ENCODE peak calls at places on chromosomes 3 and 15, in nine cellular contexts. L, N, B, T, H, C, Y, I and Z are unnamed samples.

GRCh38 chr3:121998030-121998580 is 23.9 kb downstream of the ILDR1 start:
- DNase-seq in H (peak; percentile 53), C (no peak), Y (no peak), I (peak; percentile 40), N (peak; percentile 14), B (no peak), L (peak; percentile 16), T (no peak), Z (peak; percentile 41)

GRCh38 chr15:30882861-30883433 is 20.8 kb upstream of the FAN1 start:
- DNase-seq in I (no peak), B (no peak), H (no peak), L (no peak), C (peak; percentile 39), Y (no peak), N (no peak), T (no peak), Z (no peak)

GRCh38 chr3:189636048-189636447 is 4.9 kb downstream of the TP63 start:
- DNase-seq in C (no peak), I (no peak), B (no peak), N (no peak), T (no peak), H (no peak), Y (no peak), L (no peak), Z (no peak)

GRCh38 chr3:195544634-195545033 is 1.5 kb upstream of the PPP1R2 start:
- DNase-seq in C (no peak), N (no peak), H (no peak), Y (no peak), I (no peak), T (no peak), B (no peak), L (peak; percentile 81), Z (no peak)

GRCh38 chr3:141401584-141402475 is 33.5 kb downstream of the ZBTB38 start:
- DNase-seq in H (peak; percentile 73), C (peak; percentile 40), I (no peak), B (no peak), Y (peak; percentile 79), N (peak; percentile 56), L (peak; percentile 48), T (peak; percentile 41), Z (no peak)

GRCh38 chr15:51751687-51752683 is 588 bp downstream of the TMOD2 start:
- DNase-seq in L (no peak), T (peak; percentile 43), N (peak; percentile 39), I (no peak), H (peak; percentile 48), C (no peak), Y (peak; percentile 47), B (no peak), Z (no peak)

GRCh38 chr3:116927918-116928317 is 218.3 kb downstream of the TUSC7 start:
- DNase-seq in Y (no peak), T (no peak), L (no peak), C (no peak), B (no peak), H (no peak), N (no peak), I (no peak), Z (no peak)

GRCh38 chr3:169227911-169228310 is 435.6 kb downstream of the MECOM start:
- DNase-seq in L (peak; percentile 94), B (no peak), H (no peak), T (no peak), N (no peak), Y (no peak), C (no peak), I (no peak), Z (peak; percentile 59)

GRCh38 chr3:101195951-101196713 is 124.2 kb downstream of the IMPG2 start:
- DNase-seq in C (no peak), B (no peak), N (peak; percentile 66), I (peak; percentile 52), L (peak; percentile 82), H (peak; percentile 72), Y (no peak), T (peak; percentile 50), Z (peak; percentile 68)

GRCh38 chr3:52479037-52479875 is 15.9 kb upstream of the STAB1 start:
- DNase-seq in T (no peak), H (no peak), N (no peak), B (no peak), I (no peak), C (peak; percentile 10), L (no peak), Y (no peak), Z (no peak)

GRCh38 chr3:102526865-102527264 is 92.0 kb downstream of the ZPLD1 start:
- DNase-seq in C (no peak), T (no peak), L (no peak), B (no peak), H (no peak), I (no peak), Y (no peak), N (no peak), Z (no peak)

GRCh38 chr3:102528727-102529126 is 93.9 kb downstream of the ZPLD1 start:
- DNase-seq in I (no peak), Y (no peak), H (no peak), N (no peak), L (no peak), T (no peak), B (no peak), C (no peak), Z (no peak)

GRCh38 chr3:102530443-102531195 is 95.8 kb downstream of the ZPLD1 start:
- DNase-seq in Y (no peak), B (no peak), T (peak; percentile 31), I (peak; percentile 7), H (peak; percentile 16), L (no peak), C (no peak), N (peak; percentile 19), Z (peak; percentile 12)

GRCh38 chr3:102531686-102532085 is 96.9 kb downstream of the ZPLD1 start:
- DNase-seq in N (no peak), I (no peak), L (no peak), B (no peak), T (peak; percentile 4), C (no peak), Y (no peak), H (no peak), Z (no peak)

DNA sequence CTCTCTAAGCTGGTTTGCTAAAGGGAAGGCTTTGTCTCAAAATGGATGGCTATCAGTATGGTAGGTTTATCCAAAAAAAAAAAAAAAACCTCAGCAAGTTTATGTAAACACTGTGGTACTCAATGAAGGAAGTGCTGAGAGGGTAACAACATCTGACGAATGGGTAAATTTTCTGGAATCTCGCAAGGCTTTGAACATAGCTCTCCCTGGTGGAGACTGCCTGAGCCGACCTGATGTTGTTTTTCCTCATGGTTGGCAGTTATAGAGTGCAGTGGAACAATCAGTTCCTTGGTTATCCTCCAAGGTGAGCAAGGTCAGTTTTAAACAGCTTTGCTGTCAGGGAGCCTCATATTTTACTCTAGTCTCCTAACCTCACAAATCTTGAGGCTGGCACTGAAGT is 94.6 kb downstream of the ZPLD1 start:
- DNase-seq in B (no peak), H (peak; percentile 34), C (no peak), Y (no peak), N (peak; percentile 32), T (peak; percentile 15), L (peak; percentile 26), I (no peak), Z (no peak)
- TF ChIP-seq CTCF in B (no peak), H (peak; percentile 48), C (no peak), Y (no peak), N (peak; percentile 35), T (no peak), L (peak; percentile 48), I (peak; percentile 68), Z (peak; percentile 50)

GRCh38 chr3:127105996-127106855 is 86.7 kb upstream of the PRR23E start:
- DNase-seq in B (no peak), I (no peak), C (no peak), H (no peak), Y (no peak), T (no peak), N (no peak), L (no peak), Z (no peak)

GRCh38 chr3:127107491-127108375 is 85.2 kb upstream of the PRR23E start:
- DNase-seq in C (no peak), T (no peak), H (no peak), B (no peak), N (no peak), Y (no peak), I (no peak), L (no peak), Z (no peak)

GRCh38 chr3:127107002-127107401 is 85.9 kb upstream of the PRR23E start:
- DNase-seq in B (no peak), H (no peak), C (no peak), I (no peak), Y (no peak), L (no peak), N (no peak), T (no peak), Z (no peak)

GRCh38 chr3:127104586-127104985 is 88.3 kb upstream of the PRR23E start:
- DNase-seq in L (no peak), I (no peak), T (no peak), B (no peak), H (no peak), Y (no peak), C (no peak), N (no peak), Z (no peak)

GRCh38 chr3:127105587-127105986 is 87.3 kb upstream of the PRR23E start:
- DNase-seq in Y (no peak), T (no peak), B (no peak), H (no peak), L (no peak), N (no peak), I (no peak), C (no peak), Z (no peak)
- TF ChIP-seq CTCF in Y (no peak), T (no peak), B (no peak), H (no peak), L (no peak), N (no peak), I (no peak), C (no peak), Z (peak; percentile 19)

GRCh38 chr3:142931222-142931621 is 32.3 kb downstream of the PAQR9 start:
- DNase-seq in T (no peak), B (no peak), C (peak; percentile 25), I (no peak), Y (peak; percentile 29), N (peak; percentile 62), L (no peak), H (no peak), Z (no peak)
- TF ChIP-seq CTCF in T (no peak), B (no peak), C (no peak), I (peak; percentile 57), Y (no peak), N (no peak), L (no peak), H (no peak), Z (no peak)

DNA sequence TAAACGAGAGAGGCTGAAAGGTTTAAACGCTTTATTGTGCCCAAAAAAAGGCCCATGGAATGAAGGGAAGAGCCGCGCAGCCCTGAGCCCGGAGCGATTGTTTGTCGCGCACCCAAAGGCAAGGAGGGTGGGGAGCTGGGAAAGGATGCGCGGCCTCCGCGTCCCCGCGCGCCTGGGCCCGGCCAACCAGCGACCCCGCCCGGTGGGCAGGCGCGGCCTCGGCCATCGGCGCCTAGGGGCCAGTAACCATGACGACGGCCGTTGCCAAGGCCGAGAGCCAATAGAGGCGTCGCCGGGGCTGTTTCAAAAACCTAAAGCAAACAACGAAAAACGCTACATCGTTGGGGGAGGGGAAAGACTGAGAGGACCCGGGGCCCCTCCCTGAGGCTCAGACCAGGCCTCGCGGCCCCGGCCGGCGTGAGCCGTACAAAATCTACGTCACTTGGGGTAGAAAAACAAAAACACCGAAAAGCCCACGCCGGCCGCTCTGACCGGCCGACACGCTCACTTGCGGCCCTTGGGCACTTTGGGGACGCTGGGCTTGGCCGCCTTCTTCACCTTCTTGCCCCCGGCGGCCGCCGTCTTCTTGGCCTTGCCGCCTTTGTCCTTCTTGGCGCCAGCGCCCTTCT is 36.2 kb downstream of the HMCES start:
- DNase-seq in H (peak; percentile 93), Y (peak; percentile 89), L (peak; percentile 86), I (peak; percentile 79), T (peak; percentile 85), B (no peak), N (peak; percentile 80), C (peak; percentile 55), Z (peak; percentile 85)
- TF ChIP-seq CTCF in H (peak; percentile 16), Y (peak; percentile 38), L (no peak), I (peak; percentile 2), T (no peak), B (peak; percentile 9), N (no peak), C (no peak), Z (peak; percentile 65)